ENCODE peak calls at places on chromosome 11, in four cellular contexts. U, J, G and E are unnamed samples.

GRCh38 chr11:64858467-64859401 is 14.3 kb upstream of the CDC42BPG start:
- DNase-seq in J (no peak), U (no peak), G (no peak), E (no peak)

GRCh38 chr11:1757861-1758610 is 5.7 kb downstream of the CTSD start:
- DNase-seq in G (no peak), J (no peak), U (no peak), E (no peak)

GRCh38 chr11:3163241-3163981 is 1.7 kb downstream of the OSBPL5 start:
- DNase-seq in J (no peak), G (no peak), U (no peak), E (no peak)

GRCh38 chr11:113992459-113993105 is 17.7 kb downstream of the HTR3A start:
- DNase-seq in G (no peak), J (no peak), U (peak), E (no peak)

GRCh38 chr11:44542372-44542771 is 23.1 kb upstream of the CD82 start:
- DNase-seq in G (peak), U (no peak), J (no peak), E (no peak)

GRCh38 chr11:117159892-117160291 is 15.8 kb downstream of the PAFAH1B2 start:
- DNase-seq in G (no peak), J (no peak), U (no peak), E (no peak)

GRCh38 chr11:87454246-87454645 is 416.5 kb downstream of the TMEM135 start:
- DNase-seq in J (peak), U (no peak), G (peak), E (no peak)

GRCh38 chr11:12198261-12198925 is 88.0 kb downstream of the MICAL2 start:
- DNase-seq in J (no peak), G (no peak), U (no peak), E (no peak)

GRCh38 chr11:11533057-11533456 is 88.7 kb downstream of the GALNT18 start:
- DNase-seq in G (no peak), J (no peak), U (no peak), E (no peak)

GRCh38 chr11:88353386-88353785 is 15.8 kb upstream of the CTSC start:
- DNase-seq in J (no peak), U (no peak), G (no peak), E (no peak)

GRCh38 chr11:86477495-86478155 is 102.9 kb downstream of the CCDC81 start:
- DNase-seq in G (peak), U (no peak), J (peak), E (no peak)

GRCh38 chr11:10785146-10785474 is 23.6 kb downstream of the EIF4G2 start:
- DNase-seq in J (no peak), G (no peak), U (no peak), E (no peak)